ENCODE peak calls at places on chromosomes 4 and X, in nine cellular contexts. K, I, M, J, F, P, V, Q and G are unnamed samples.

GRCh38 chrX:41026326-41027136 is 58.7 kb upstream of the USP9X start:
- DNase-seq in K (no peak), I (no peak), M (no peak), J (no peak), F (peak; percentile 46), P (no peak), V (no peak), Q (no peak), G (no peak)

GRCh38 chrX:71160475-71160874 is 15.8 kb downstream of the NLGN3 start:
- DNase-seq in K (no peak), I (no peak), M (no peak), J (no peak), F (no peak), P (no peak), V (no peak), Q (no peak), G (no peak)

GRCh38 chr4:68175562-68176155 is 46.0 kb upstream of the TMPRSS11F start:
- DNase-seq in K (peak; percentile 51), I (peak; percentile 54), M (no peak), J (no peak), F (peak; percentile 70), P (peak; percentile 10), V (no peak), Q (peak; percentile 64), G (peak; percentile 19)

GRCh38 chrX:47218920-47219815 is 687 bp downstream of the CDK16 start:
- DNase-seq in K (no peak), I (no peak), M (no peak), J (peak; percentile 64), F (peak; percentile 69), P (peak; percentile 24), V (peak; percentile 79), Q (peak; percentile 57), G (no peak)

GRCh38 chr4:156762851-156763250 is 208.7 kb downstream of the PDGFC start:
- DNase-seq in K (no peak), I (no peak), M (no peak), J (no peak), F (no peak), P (no peak), V (no peak), Q (no peak), G (no peak)

GRCh38 chr4:38323141-38323634 is 340.8 kb upstream of the KLF3 start:
- DNase-seq in K (peak; percentile 43), I (peak; percentile 12), M (no peak), J (no peak), F (no peak), P (no peak), V (no peak), Q (no peak), G (no peak)

GRCh38 chr4:56400560-56400959 is 13.3 kb upstream of the AASDH start:
- DNase-seq in K (no peak), I (no peak), M (no peak), J (no peak), F (no peak), P (no peak), V (no peak), Q (no peak), G (no peak)

GRCh38 chrX:72061091-72061490 is 70.6 kb downstream of the RTL5 start:
- DNase-seq in K (no peak), I (no peak), M (no peak), J (no peak), F (no peak), P (no peak), V (no peak), Q (no peak), G (no peak)

GRCh38 chrX:31165241-31166035 is 93.6 kb upstream of the FTHL17 start:
- DNase-seq in K (peak; percentile 15), I (peak; percentile 60), M (no peak), J (no peak), F (no peak), P (no peak), V (no peak), Q (no peak), G (no peak)

GRCh38 chr4:55248756-55249155 is 97.3 kb upstream of the SRD5A3 start:
- DNase-seq in K (peak; percentile 10), I (no peak), M (no peak), J (no peak), F (no peak), P (no peak), V (no peak), Q (no peak), G (no peak)

GRCh38 chrX:70664726-70665125 is 220.1 kb downstream of the DLG3 start:
- DNase-seq in K (peak; percentile 30), I (peak; percentile 1), M (no peak), J (no peak), F (peak; percentile 34), P (peak; percentile 6), V (no peak), Q (peak; percentile 11), G (no peak)

GRCh38 chr4:66501986-66502385 is 831.7 kb upstream of the EPHA5 start:
- DNase-seq in K (no peak), I (no peak), M (no peak), J (no peak), F (no peak), P (no peak), V (no peak), Q (no peak), G (no peak)

GRCh38 chrX:3403748-3404147 is 57.3 kb upstream of the MXRA5 start:
- DNase-seq in K (no peak), I (no peak), M (no peak), J (no peak), F (no peak), P (no peak), V (no peak), Q (no peak), G (no peak)

GRCh38 chr4:6989331-6989923 is 53.7 kb upstream of the TADA2B start:
- DNase-seq in K (no peak), I (no peak), M (no peak), J (no peak), F (no peak), P (no peak), V (no peak), Q (no peak), G (no peak)

GRCh38 chr4:55124337-55125076 is 888 bp downstream of the KDR start:
- DNase-seq in K (no peak), I (peak; percentile 5), M (no peak), J (peak; percentile 28), F (peak; percentile 56), P (no peak), V (peak; percentile 56), Q (no peak), G (no peak)

GRCh38 chr4:34464196-34464595 is 1780.1 kb downstream of the ARAP2 start:
- DNase-seq in K (no peak), I (no peak), M (no peak), J (no peak), F (no peak), P (no peak), V (no peak), Q (no peak), G (no peak)

GRCh38 chr4:74339501-74339900 is 25.4 kb upstream of the EREG start:
- DNase-seq in K (no peak), I (no peak), M (no peak), J (no peak), F (no peak), P (no peak), V (no peak), Q (no peak), G (no peak)

GRCh38 chr4:752196-752861 is 46.7 kb downstream of the PCGF3 start:
- DNase-seq in K (peak; percentile 19), I (no peak), M (no peak), J (peak; percentile 11), F (no peak), P (no peak), V (no peak), Q (no peak), G (no peak)

GRCh38 chr4:108280072-108280471 is 111.3 kb upstream of the LEF1 start:
- DNase-seq in K (no peak), I (no peak), M (no peak), J (no peak), F (no peak), P (no peak), V (no peak), Q (no peak), G (no peak)

GRCh38 chr4:168509786-168510185 is 12.9 kb downstream of the PALLD start:
- DNase-seq in K (peak; percentile 92), I (peak; percentile 40), M (peak; percentile 76), J (no peak), F (no peak), P (no peak), V (no peak), Q (no peak), G (no peak)

GRCh38 chr4:121879135-121879534 is 8.9 kb upstream of the BBS7 start:
- DNase-seq in K (no peak), I (no peak), M (no peak), J (no peak), F (no peak), P (no peak), V (no peak), Q (no peak), G (no peak)
- H3K27ac ChIP-seq in K (no peak overlapping the region), I (no peak overlapping the region), M (no peak overlapping the region), J (no peak overlapping the region), F (no peak overlapping the region), P (no peak overlapping the region), V (no peak overlapping the region), Q (no peak overlapping the region), G (no peak overlapping the region)

GRCh38 chr4:8201341-8201781 is 2.3 kb downstream of the SH3TC1 start:
- DNase-seq in K (no peak), I (no peak), M (peak; percentile 67), J (no peak), F (no peak), P (no peak), V (no peak), Q (peak; percentile 75), G (no peak)
- H3K27ac ChIP-seq in K (no peak overlapping the region), I (no peak overlapping the region), M (peak overlapping the region; percentile 84), J (peak overlapping the region; percentile 82), F (no peak overlapping the region), P (peak overlapping the region; percentile 87), V (peak overlapping the region; percentile 86), Q (peak overlapping the region; percentile 51), G (no peak overlapping the region)

GRCh38 chr4:186904104-186904503 is 180.4 kb upstream of the FAT1 start:
- DNase-seq in K (peak; percentile 95), I (peak; percentile 77), M (no peak), J (no peak), F (no peak), P (peak; percentile 51), V (no peak), Q (no peak), G (no peak)
- H3K27ac ChIP-seq in K (no peak overlapping the region), I (peak overlapping the region; percentile 57), M (no peak overlapping the region), J (peak overlapping the region; percentile 52), F (no peak overlapping the region), P (peak overlapping the region; percentile 5), V (no peak overlapping the region), Q (no peak overlapping the region), G (peak overlapping the region; percentile 60)

GRCh38 chr4:94960703-94961102 is 202.9 kb downstream of the BMPR1B start:
- DNase-seq in K (no peak), I (no peak), M (no peak), J (no peak), F (no peak), P (no peak), V (no peak), Q (no peak), G (no peak)

GRCh38 chr4:94962484-94962883 is 204.7 kb downstream of the BMPR1B start:
- DNase-seq in K (no peak), I (no peak), M (no peak), J (no peak), F (no peak), P (no peak), V (no peak), Q (no peak), G (no peak)

GRCh38 chr4:94957030-94957429 is 199.3 kb downstream of the BMPR1B start:
- DNase-seq in K (no peak), I (no peak), M (no peak), J (no peak), F (peak; percentile 7), P (no peak), V (no peak), Q (no peak), G (no peak)

GRCh38 chr4:94961420-94961819 is 203.7 kb downstream of the BMPR1B start:
- DNase-seq in K (peak; percentile 36), I (peak; percentile 24), M (no peak), J (no peak), F (no peak), P (no peak), V (no peak), Q (no peak), G (no peak)
- H3K27ac ChIP-seq in K (no peak overlapping the region), I (no peak overlapping the region), M (no peak overlapping the region), J (no peak overlapping the region), F (no peak overlapping the region), P (peak overlapping the region; percentile 66), V (no peak overlapping the region), Q (no peak overlapping the region), G (no peak overlapping the region)